ENCODE peak calls at places on chromosome 14, in nine cellular contexts. Q, W, R, O, X, M, C, I and Z are unnamed samples.

GRCh38 chr14:67393689-67394088 is 18.3 kb downstream of the PLEK2 start:
- DNase-seq in Q (no peak), W (no peak), R (no peak), O (no peak), X (no peak), M (no peak), C (no peak), I (no peak), Z (no peak)

GRCh38 chr14:37114039-37114438 is 58.4 kb downstream of the SLC25A21 start:
- DNase-seq in Q (no peak), W (no peak), R (no peak), O (no peak), X (no peak), M (no peak), C (no peak), I (no peak), Z (no peak)

GRCh38 chr14:106665814-106666213 is 1139.4 kb downstream of the TMEM121 start:
- DNase-seq in Q (no peak), W (no peak), R (no peak), O (no peak), X (no peak), M (no peak), C (no peak), I (no peak), Z (no peak)

GRCh38 chr14:22388669-22389625 is 200.1 kb downstream of the DAD1 start:
- DNase-seq in Q (peak), W (no peak), R (no peak), O (no peak), X (no peak), M (no peak), C (no peak), I (no peak), Z (no peak)

GRCh38 chr14:81464253-81465001 is 64.3 kb upstream of the STON2 start:
- DNase-seq in Q (no peak), W (peak), R (no peak), O (peak), X (peak), M (no peak), C (no peak), I (no peak), Z (no peak)

GRCh38 chr14:44961151-44961729 is 507 bp downstream of the KLHL28 start:
- DNase-seq in Q (peak), W (peak), R (no peak), O (peak), X (peak), M (no peak), C (peak), I (peak), Z (peak)

GRCh38 chr14:76904740-76905569 is 78.7 kb downstream of the LRRC74A start:
- DNase-seq in Q (no peak), W (no peak), R (no peak), O (no peak), X (no peak), M (no peak), C (peak), I (peak), Z (peak)

GRCh38 chr14:22824711-22825359 is 4.9 kb upstream of the MRPL52 start:
- DNase-seq in Q (no peak), W (no peak), R (no peak), O (no peak), X (peak), M (no peak), C (no peak), I (no peak), Z (no peak)

GRCh38 chr14:89589400-89590128 is 172.5 kb upstream of the FOXN3 start:
- DNase-seq in Q (no peak), W (no peak), R (no peak), O (no peak), X (no peak), M (no peak), C (peak), I (peak), Z (peak)

GRCh38 chr14:101851716-101852395 is 90.3 kb downstream of the PPP2R5C start:
- DNase-seq in Q (no peak), W (no peak), R (no peak), O (no peak), X (no peak), M (no peak), C (no peak), I (no peak), Z (no peak)

GRCh38 chr14:88463318-88463717 is 77.9 kb downstream of the SPATA7 start:
- DNase-seq in Q (no peak), W (no peak), R (no peak), O (no peak), X (peak), M (no peak), C (no peak), I (no peak), Z (no peak)

GRCh38 chr14:53462931-53463778 is 310.0 kb upstream of the DDHD1 start:
- DNase-seq in Q (no peak), W (no peak), R (no peak), O (no peak), X (no peak), M (no peak), C (no peak), I (no peak), Z (no peak)

GRCh38 chr14:53460544-53460943 is 307.4 kb upstream of the DDHD1 start:
- DNase-seq in Q (no peak), W (no peak), R (no peak), O (no peak), X (no peak), M (no peak), C (no peak), I (no peak), Z (no peak)

GRCh38 chr14:53461823-53462222 is 308.7 kb upstream of the DDHD1 start:
- DNase-seq in Q (no peak), W (no peak), R (no peak), O (no peak), X (no peak), M (no peak), C (no peak), I (no peak), Z (no peak)

DNA sequence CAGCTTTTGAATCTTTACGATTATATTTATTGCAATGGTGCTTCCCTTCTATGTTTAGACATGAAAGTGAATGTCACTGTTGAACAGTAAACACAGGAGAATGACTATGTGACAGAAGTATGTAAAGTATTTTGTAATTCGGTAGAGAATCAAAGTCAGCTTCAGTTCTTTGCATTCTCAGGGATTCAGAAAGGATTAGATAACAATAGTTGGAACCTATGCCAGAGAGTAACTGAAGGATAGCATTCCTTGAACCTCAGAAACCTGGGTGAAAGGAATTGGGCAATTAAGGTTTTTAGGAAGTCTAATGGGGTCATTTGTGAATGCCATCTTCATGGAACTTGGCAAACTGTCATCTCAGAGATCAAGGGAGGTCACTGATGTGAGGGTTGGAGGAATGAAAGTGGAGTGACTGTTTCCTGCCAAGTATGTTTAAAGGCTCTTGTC is 305.3 kb upstream of the DDHD1 start:
- DNase-seq in Q (no peak), W (peak), R (no peak), O (no peak), X (no peak), M (no peak), C (no peak), I (no peak), Z (no peak)
- H3K27ac ChIP-seq in Q (no peak), W (no peak), R (no peak), O (no peak), X (no peak), M (no peak), C (no peak), I (no peak), Z (no peak)

GRCh38 chr14:100567877-100568163 is 19.4 kb downstream of the BEGAIN start:
- DNase-seq in Q (no peak), W (no peak), R (no peak), O (no peak), X (no peak), M (no peak), C (no peak), I (no peak), Z (no peak)

GRCh38 chr14:100569734-100570251 is 17.4 kb downstream of the BEGAIN start:
- DNase-seq in Q (no peak), W (no peak), R (no peak), O (no peak), X (no peak), M (no peak), C (no peak), I (no peak), Z (no peak)

GRCh38 chr14:100568998-100569733 is 18.1 kb downstream of the BEGAIN start:
- DNase-seq in Q (no peak), W (no peak), R (no peak), O (no peak), X (no peak), M (no peak), C (no peak), I (no peak), Z (no peak)

GRCh38 chr14:100567009-100567876 is 20.0 kb downstream of the BEGAIN start:
- DNase-seq in Q (no peak), W (no peak), R (no peak), O (peak), X (no peak), M (no peak), C (no peak), I (no peak), Z (no peak)

GRCh38 chr14:100568164-100568997 is 18.8 kb downstream of the BEGAIN start:
- DNase-seq in Q (no peak), W (no peak), R (no peak), O (no peak), X (no peak), M (no peak), C (no peak), I (no peak), Z (no peak)
- H3K4me3 ChIP-seq in Q (peak), W (peak), R (peak), O (peak), X (no peak), M (peak), C (peak), I (peak), Z (peak)

GRCh38 chr14:72665259-72665658 is 228.6 kb downstream of the DPF3 start:
- DNase-seq in Q (no peak), W (no peak), R (no peak), O (no peak), X (no peak), M (no peak), C (no peak), I (no peak), Z (no peak)
- H3K27ac ChIP-seq in Q (no peak), W (no peak), R (no peak), O (no peak), X (no peak), M (no peak), C (no peak), I (no peak), Z (no peak)

DNA sequence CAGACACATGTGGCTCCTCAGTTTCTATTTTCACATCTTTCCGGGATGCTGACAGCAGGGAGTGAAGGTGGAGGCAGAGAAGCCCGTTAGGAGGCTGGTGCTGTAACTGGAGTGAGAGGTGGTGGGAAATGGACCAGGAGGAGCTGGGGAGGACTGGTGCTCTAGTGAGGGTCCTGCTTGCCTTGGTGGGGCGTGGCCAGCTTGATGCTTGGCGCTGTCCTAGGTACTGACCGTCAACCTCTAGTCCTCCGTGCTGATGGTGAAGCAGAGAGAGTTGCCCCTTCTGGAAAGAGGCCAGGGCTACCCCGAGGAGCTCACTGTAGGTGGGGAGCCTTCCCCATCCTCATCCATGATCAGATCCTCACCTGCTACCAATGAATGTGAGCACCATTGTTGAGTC is 1.4 kb downstream of the TRMT61A start:
- DNase-seq in Q (no peak), W (no peak), R (no peak), O (no peak), X (peak), M (no peak), C (no peak), I (no peak), Z (peak)
- H3K4me3 ChIP-seq in Q (no peak), W (no peak), R (no peak), O (no peak), X (peak), M (peak), C (peak), I (peak), Z (no peak)

DNA sequence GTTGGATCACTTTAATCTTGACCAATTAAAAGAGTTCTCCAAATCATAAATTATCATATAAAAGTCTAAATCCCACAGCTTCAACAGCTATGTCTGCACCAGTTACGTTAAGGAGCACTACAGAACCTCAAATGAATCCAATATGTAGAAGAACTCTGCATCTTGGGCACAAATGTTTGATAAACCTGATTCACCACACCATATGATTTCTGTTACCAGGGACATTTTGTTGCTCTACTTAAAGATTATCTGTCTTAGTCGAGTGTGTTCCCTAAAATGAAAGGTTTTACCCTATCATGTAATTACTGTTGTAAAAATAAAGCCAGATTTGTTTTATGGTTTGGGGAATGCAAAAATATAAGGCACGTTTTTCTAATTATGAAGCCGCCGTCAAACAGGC is 363.1 kb downstream of the EGLN3 start:
- DNase-seq in Q (no peak), W (no peak), R (no peak), O (no peak), X (no peak), M (no peak), C (no peak), I (no peak), Z (no peak)
- H3K27ac ChIP-seq in Q (no peak), W (no peak), R (no peak), O (no peak), X (no peak), M (no peak), C (no peak), I (no peak), Z (no peak)

GRCh38 chr14:64502476-64503183 is 1.0 kb downstream of the ZBTB25 start:
- DNase-seq in Q (no peak), W (no peak), R (no peak), O (no peak), X (no peak), M (no peak), C (no peak), I (no peak), Z (no peak)

GRCh38 chr14:64503434-64504309 is at the start of gene ZBTB25:
- DNase-seq in Q (peak), W (peak), R (peak), O (peak), X (peak), M (peak), C (peak), I (peak), Z (peak)

GRCh38 chr14:64500088-64500487 is 3.5 kb downstream of the ZBTB25 start:
- DNase-seq in Q (no peak), W (no peak), R (no peak), O (no peak), X (no peak), M (no peak), C (no peak), I (no peak), Z (no peak)

GRCh38 chr14:64503184-64503433 is 529 bp downstream of the ZBTB25 start:
- DNase-seq in Q (no peak), W (no peak), R (no peak), O (no peak), X (peak), M (no peak), C (no peak), I (no peak), Z (no peak)

GRCh38 chr14:64501326-64502171 is 2.1 kb downstream of the ZBTB25 start:
- DNase-seq in Q (no peak), W (no peak), R (no peak), O (peak), X (no peak), M (no peak), C (peak), I (peak), Z (peak)
- H3K4me3 ChIP-seq in Q (peak), W (no peak), R (peak), O (no peak), X (peak), M (peak), C (peak), I (peak), Z (peak)